ENCODE peak calls at places on chromosomes 16 and 17, in six cellular contexts. C, U, I, J, F and B are unnamed samples.

GRCh38 chr16:66099261-66099660 is 267.2 kb upstream of the CDH5 start:
- DNase-seq in C (no peak), U (no peak), I (no peak), J (no peak), F (no peak), B (no peak)

GRCh38 chr16:27642753-27643152 is 92.8 kb downstream of the KATNIP start:
- DNase-seq in C (no peak), U (peak), I (no peak), J (no peak), F (peak), B (no peak)

GRCh38 chr17:64007838-64008282 is 9.7 kb downstream of the PRR29 start:
- DNase-seq in C (no peak), U (no peak), I (no peak), J (no peak), F (no peak), B (no peak)

GRCh38 chr16:20612551-20613470 is 36.6 kb upstream of the ACSM2B start:
- DNase-seq in C (no peak), U (no peak), I (no peak), J (no peak), F (no peak), B (no peak)

GRCh38 chr17:72134560-72135399 is 14.0 kb downstream of the SOX9 start:
- DNase-seq in C (no peak), U (peak), I (peak), J (peak), F (no peak), B (no peak)

GRCh38 chr17:82881900-82882714 is 42.3 kb upstream of the ZNF750 start:
- DNase-seq in C (no peak), U (peak), I (no peak), J (no peak), F (no peak), B (no peak)

GRCh38 chr17:65037157-65037556 is 19.4 kb downstream of the GNA13 start:
- DNase-seq in C (no peak), U (no peak), I (no peak), J (no peak), F (no peak), B (no peak)

GRCh38 chr16:2985457-2985856 is 5.2 kb upstream of the PKMYT1 start:
- DNase-seq in C (no peak), U (no peak), I (no peak), J (no peak), F (no peak), B (no peak)

GRCh38 chr17:72592242-72592966 is 471.6 kb downstream of the SOX9 start:
- DNase-seq in C (peak), U (peak), I (peak), J (peak), F (peak), B (peak)

GRCh38 chr17:61064087-61064951 is 335.3 kb upstream of the TBX2 start:
- DNase-seq in C (no peak), U (no peak), I (no peak), J (no peak), F (peak), B (no peak)

GRCh38 chr17:19288453-19288852 is 51.3 kb downstream of the EPN2 start:
- DNase-seq in C (no peak), U (no peak), I (peak), J (no peak), F (no peak), B (peak)

GRCh38 chr16:10114411-10114810 is 67.8 kb downstream of the GRIN2A start:
- DNase-seq in C (no peak), U (no peak), I (no peak), J (no peak), F (peak), B (no peak)

GRCh38 chr17:75854881-75855309 is 240 bp downstream of the WBP2 start:
- DNase-seq in C (no peak), U (no peak), I (no peak), J (no peak), F (peak), B (no peak)

GRCh38 chr17:1460233-1460632 is 4.2 kb upstream of the CRK start:
- DNase-seq in C (no peak), U (peak), I (no peak), J (no peak), F (peak), B (no peak)

GRCh38 chr17:63001689-63002394 is 35.8 kb downstream of the TANC2 start:
- DNase-seq in C (no peak), U (no peak), I (peak), J (no peak), F (peak), B (no peak)

GRCh38 chr16:81279375-81279774 is 35.4 kb upstream of the GAN start:
- DNase-seq in C (no peak), U (no peak), I (no peak), J (no peak), F (peak), B (no peak)

GRCh38 chr17:70171159-70171558 is 1.8 kb downstream of the KCNJ2 start:
- DNase-seq in C (no peak), U (no peak), I (no peak), J (no peak), F (no peak), B (no peak)